ENCODE peak calls at places on chromosomes 13 and 19, in five cellular contexts. Z is mucosa of descending colon, N is testis, Y is HFF-Myc, M is lung. J is an unnamed sample.

GRCh38 chr19:49635530-49636229 is 4.3 kb downstream of the RRAS start:
- DNase-seq in Z (no peak), N (no peak), Y (no peak), M (no peak), J (no peak)

GRCh38 chr13:92833071-92833470 is 393.5 kb upstream of the GPC6 start:
- DNase-seq in Z (no peak), N (no peak), Y (no peak), M (no peak), J (no peak)

GRCh38 chr13:99086149-99086868 is 108.4 kb upstream of the DOCK9 start:
- DNase-seq in Z (peak; percentile 56), N (peak; percentile 44), Y (no peak), M (peak; percentile 54), J (peak; percentile 24)

GRCh38 chr13:77789386-77789785 is 91.9 kb downstream of the SLAIN1 start:
- DNase-seq in Z (no peak), N (no peak), Y (no peak), M (no peak), J (no peak)

GRCh38 chr19:3534375-3535234 is 4.4 kb upstream of the TEKTIP1 start:
- DNase-seq in Z (no peak), N (no peak), Y (no peak), M (no peak), J (no peak)

GRCh38 chr13:73401769-73402168 is 343.0 kb downstream of the KLF5 start:
- DNase-seq in Z (no peak), N (no peak), Y (no peak), M (no peak), J (no peak)

GRCh38 chr13:94153586-94153985 is 325.9 kb downstream of the DCT start:
- DNase-seq in Z (no peak), N (no peak), Y (no peak), M (no peak), J (no peak)

GRCh38 chr19:44988896-44989563 is 12.2 kb upstream of the RELB start:
- DNase-seq in Z (peak; percentile 81), N (peak; percentile 73), Y (peak; percentile 29), M (peak; percentile 61), J (peak; percentile 79)

GRCh38 chr13:75508002-75508548 is 26.1 kb upstream of the TBC1D4 start:
- DNase-seq in Z (no peak), N (no peak), Y (no peak), M (no peak), J (no peak)

GRCh38 chr13:111423168-111423785 is 102.8 kb downstream of the TEX29 start:
- DNase-seq in Z (no peak), N (no peak), Y (no peak), M (no peak), J (peak; percentile 29)

GRCh38 chr19:44848805-44849457 is 2.8 kb downstream of the NECTIN2 start:
- DNase-seq in Z (peak; percentile 31), N (peak; percentile 78), Y (no peak), M (no peak), J (no peak)

GRCh38 chr13:29474991-29475390 is 120.5 kb downstream of the SLC7A1 start:
- DNase-seq in Z (no peak), N (no peak), Y (peak; percentile 74), M (no peak), J (no peak)

GRCh38 chr13:86737334-86737932 is 933.7 kb upstream of the SLITRK5 start:
- DNase-seq in Z (no peak), N (no peak), Y (no peak), M (no peak), J (no peak)

GRCh38 chr19:54190942-54191670 is at the start of gene TSEN34:
- DNase-seq in Z (peak; percentile 91), N (peak; percentile 93), Y (no peak), M (peak; percentile 54), J (peak; percentile 94)

GRCh38 chr13:39411501-39411900 is 191.5 kb downstream of the LHFPL6 start:
- DNase-seq in Z (no peak), N (no peak), Y (no peak), M (no peak), J (no peak)

GRCh38 chr13:79385694-79386093 is 20.4 kb downstream of the RBM26 start:
- DNase-seq in Z (no peak), N (no peak), Y (no peak), M (no peak), J (no peak)

GRCh38 chr19:10115392-10116084 is 4.0 kb downstream of the P2RY11 start:
- DNase-seq in Z (no peak), N (no peak), Y (no peak), M (no peak), J (no peak)

GRCh38 chr13:60448907-60449510 is 52.0 kb downstream of the TDRD3 start:
- DNase-seq in Z (peak; percentile 66), N (peak; percentile 16), Y (peak; percentile 32), M (no peak), J (peak; percentile 1)

GRCh38 chr19:1618157-1619093 is 13.2 kb upstream of the UQCR11 start:
- DNase-seq in Z (peak; percentile 66), N (peak; percentile 36), Y (no peak), M (no peak), J (peak; percentile 58)

GRCh38 chr13:23949200-23949599 is 51.9 kb upstream of the C1QTNF9B start:
- DNase-seq in Z (no peak), N (no peak), Y (no peak), M (no peak), J (no peak)

GRCh38 chr19:8505680-8506401 is 3.4 kb upstream of the PRAM1 start:
- DNase-seq in Z (peak; percentile 87), N (peak; percentile 85), Y (no peak), M (peak; percentile 80), J (peak; percentile 86)

GRCh38 chr13:105410602-105411001 is 1124.9 kb downstream of the EFNB2 start:
- DNase-seq in Z (peak; percentile 73), N (peak; percentile 86), Y (peak; percentile 7), M (peak; percentile 39), J (peak; percentile 0)

GRCh38 chr13:46210362-46211083 is 1.2 kb upstream of the LRRC63 start:
- DNase-seq in Z (no peak), N (no peak), Y (no peak), M (no peak), J (no peak)

GRCh38 chr19:8610041-8610927 is at the start of gene ADAMTS10:
- DNase-seq in Z (peak; percentile 16), N (no peak), Y (no peak), M (no peak), J (no peak)

GRCh38 chr19:38759590-38760003 is 13.7 kb downstream of the LGALS7 start:
- DNase-seq in Z (peak; percentile 77), N (peak; percentile 80), Y (no peak), M (peak; percentile 74), J (peak; percentile 79)

GRCh38 chr13:70755411-70755810 is 647.2 kb upstream of the KLHL1 start:
- DNase-seq in Z (no peak), N (no peak), Y (no peak), M (no peak), J (no peak)

GRCh38 chr19:50858896-50859295 is 4.2 kb downstream of the KLK3 start:
- DNase-seq in Z (peak; percentile 45), N (no peak), Y (no peak), M (no peak), J (no peak)

GRCh38 chr19:34733266-34733825 is 697 bp upstream of the ZNF181 start:
- DNase-seq in Z (no peak), N (peak; percentile 66), Y (no peak), M (peak; percentile 59), J (no peak)

GRCh38 chr19:475360-475759 is 14.5 kb upstream of the SHC2 start:
- DNase-seq in Z (no peak), N (no peak), Y (no peak), M (no peak), J (no peak)

GRCh38 chr13:43303040-43303729 is 279.8 kb downstream of the DNAJC15 start:
- DNase-seq in Z (peak; percentile 33), N (peak; percentile 86), Y (peak; percentile 59), M (peak; percentile 34), J (peak; percentile 59)

GRCh38 chr13:43304449-43304848 is 281.1 kb downstream of the DNAJC15 start:
- DNase-seq in Z (no peak), N (no peak), Y (no peak), M (no peak), J (no peak)

GRCh38 chr13:43306364-43306763 is 283.0 kb downstream of the DNAJC15 start:
- DNase-seq in Z (no peak), N (no peak), Y (no peak), M (no peak), J (no peak)

GRCh38 chr13:43305416-43305815 is 282.0 kb downstream of the DNAJC15 start:
- DNase-seq in Z (no peak), N (no peak), Y (no peak), M (no peak), J (no peak)

DNA sequence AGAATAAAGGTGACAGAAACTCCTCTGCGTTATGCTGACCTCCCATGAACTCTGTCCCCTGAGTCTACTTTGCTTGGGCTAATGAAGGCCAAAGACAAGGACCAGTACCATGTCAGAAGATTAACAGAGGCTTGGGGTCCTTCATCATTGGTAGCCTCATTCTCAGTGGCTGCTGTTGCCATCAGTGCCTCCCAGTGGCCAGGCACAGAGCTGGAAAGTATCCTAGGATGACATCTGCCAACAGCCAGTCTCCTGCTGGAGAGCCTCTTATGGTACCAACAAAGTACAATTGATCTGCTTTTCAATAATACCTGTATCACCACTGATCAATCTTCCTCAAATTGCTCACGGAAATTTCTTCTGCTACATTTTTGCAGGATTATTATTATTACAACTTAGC is 281.6 kb downstream of the DNAJC15 start:
- DNase-seq in Z (no peak), N (no peak), Y (no peak), M (no peak), J (no peak)
- TF ChIP-seq CTCF in Z (no peak), N (no peak), Y (peak; percentile 7), M (no peak), J (no peak)

GRCh38 chr13:112968910-112969691 is at the start of gene MCF2L:
- DNase-seq in Z (peak; percentile 64), N (peak; percentile 59), Y (peak; percentile 2), M (peak; percentile 41), J (peak; percentile 23)
- TF ChIP-seq CTCF in Z (no peak), N (peak; percentile 26), Y (no peak), M (no peak), J (no peak)

GRCh38 chr13:27788271-27788670 is 4.0 kb upstream of the GSX1 start:
- DNase-seq in Z (no peak), N (no peak), Y (no peak), M (no peak), J (no peak)

GRCh38 chr13:27783111-27783510 is 9.2 kb upstream of the GSX1 start:
- DNase-seq in Z (no peak), N (peak; percentile 32), Y (no peak), M (no peak), J (no peak)
- TF ChIP-seq CTCF in Z (no peak), N (peak; percentile 15), Y (peak; percentile 11), M (peak; percentile 4), J (no peak)

DNA sequence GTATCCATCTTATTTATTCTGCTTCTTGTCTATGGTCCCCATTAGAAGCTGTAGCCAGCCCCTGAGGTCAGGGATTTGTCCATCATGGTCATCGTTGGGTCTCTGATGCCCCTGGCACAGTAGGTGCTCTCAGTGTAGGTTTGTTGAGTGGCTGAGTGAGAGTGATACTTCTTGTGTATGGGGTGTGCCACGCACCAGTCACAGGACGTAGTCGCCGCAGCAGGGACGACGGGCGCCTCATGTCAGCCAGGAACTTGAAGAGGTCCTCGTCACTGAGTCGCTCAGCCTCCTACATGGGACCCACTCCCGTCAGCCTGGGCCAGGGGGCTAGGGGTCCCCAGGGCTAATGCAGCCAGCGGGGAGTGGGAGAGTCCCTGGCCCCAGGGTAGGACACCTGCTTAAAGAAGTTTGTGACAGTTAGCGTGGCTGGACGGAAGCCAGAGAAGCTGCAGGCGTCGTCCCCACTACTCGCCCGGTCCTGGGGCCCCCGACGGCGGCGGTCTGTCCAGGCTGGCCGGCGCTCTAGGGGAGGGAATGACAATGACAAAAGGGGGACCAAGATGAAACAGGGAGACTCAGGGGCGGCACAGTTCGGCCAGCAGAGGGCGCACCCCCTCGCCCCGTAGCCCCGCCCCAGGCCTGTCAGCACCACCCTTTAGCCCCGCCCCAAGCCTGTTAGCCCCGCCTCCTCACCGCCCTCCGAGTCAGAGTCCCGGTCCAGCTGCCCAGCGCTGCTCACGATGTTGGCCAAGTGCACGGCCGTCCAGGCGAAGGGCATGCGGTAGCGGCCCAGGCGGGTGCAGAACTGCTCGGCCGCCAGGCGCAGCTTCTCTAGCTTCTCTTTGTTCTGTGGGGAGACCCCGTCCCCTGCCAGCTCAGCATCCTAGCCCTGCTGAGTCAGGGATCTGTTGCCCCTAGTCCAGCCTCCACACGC is 3.7 kb downstream of the ANGPTL8 start:
- DNase-seq in Z (peak; percentile 94), N (peak; percentile 95), Y (peak; percentile 39), M (peak; percentile 94), J (peak; percentile 55)
- TF ChIP-seq CTCF in Z (peak; percentile 75), N (peak; percentile 84), Y (peak; percentile 64), M (peak; percentile 25), J (no peak)